ENCODE peak calls at places on chromosomes 11 and 22, in four cellular contexts. One of them, this sample, is unnamed.

GRCh38 chr11:17668166-17668565 is 51.2 kb upstream of the MYOD1 start:
- DNase-seq in ELR: no peak
- DNase-seq in LoVo: no peak
- DNase-seq in GDM1: no peak
- DNase-seq in this sample: no peak

GRCh38 chr11:35529971-35530495 is 4.6 kb upstream of the PAMR1 start:
- DNase-seq in ELR: peak; percentile 90
- DNase-seq in LoVo: peak; percentile 5
- DNase-seq in GDM1: no peak
- DNase-seq in this sample: no peak

GRCh38 chr11:35030716-35031213 is 108.2 kb upstream of the CD44 start:
- DNase-seq in ELR: peak; percentile 99
- DNase-seq in LoVo: peak; percentile 76
- DNase-seq in GDM1: peak; percentile 21
- DNase-seq in this sample: no peak

GRCh38 chr22:38244106-38244505 is 28.7 kb downstream of the TMEM184B start:
- DNase-seq in ELR: no peak
- DNase-seq in LoVo: no peak
- DNase-seq in GDM1: no peak
- DNase-seq in this sample: no peak

GRCh38 chr11:7436657-7437056 is 48.6 kb upstream of the OLFML1 start:
- DNase-seq in ELR: no peak
- DNase-seq in LoVo: no peak
- DNase-seq in GDM1: peak; percentile 14
- DNase-seq in this sample: peak; percentile 77

GRCh38 chr11:110095554-110095953 is 2.4 kb downstream of the ZC3H12C start:
- DNase-seq in ELR: peak; percentile 34
- DNase-seq in LoVo: no peak
- DNase-seq in GDM1: no peak
- DNase-seq in this sample: no peak

GRCh38 chr11:30488304-30488998 is 97.7 kb downstream of the MPPED2 start:
- DNase-seq in ELR: no peak
- DNase-seq in LoVo: peak; percentile 27
- DNase-seq in GDM1: no peak
- DNase-seq in this sample: no peak

GRCh38 chr11:115642660-115643059 is 138.4 kb upstream of the CADM1 start:
- DNase-seq in ELR: no peak
- DNase-seq in LoVo: no peak
- DNase-seq in GDM1: no peak
- DNase-seq in this sample: no peak

GRCh38 chr22:31912402-31912733 is 32.0 kb upstream of the YWHAH start:
- DNase-seq in ELR: no peak
- DNase-seq in LoVo: no peak
- DNase-seq in GDM1: no peak
- DNase-seq in this sample: no peak

GRCh38 chr22:23246982-23247766 is 66.9 kb downstream of the BCR start:
- DNase-seq in ELR: no peak
- DNase-seq in LoVo: no peak
- DNase-seq in GDM1: no peak
- DNase-seq in this sample: no peak

GRCh38 chr11:125514336-125515101 is 18.5 kb upstream of the FEZ1 start:
- DNase-seq in ELR: peak; percentile 46
- DNase-seq in LoVo: no peak
- DNase-seq in GDM1: peak; percentile 63
- DNase-seq in this sample: peak; percentile 78

GRCh38 chr22:21712751-21713427 is 22.7 kb downstream of the YPEL1 start:
- DNase-seq in ELR: peak; percentile 88
- DNase-seq in LoVo: peak; percentile 60
- DNase-seq in GDM1: peak; percentile 58
- DNase-seq in this sample: peak; percentile 67

GRCh38 chr22:44493206-44493605 is 4.8 kb downstream of the RTL6 start:
- DNase-seq in ELR: no peak
- DNase-seq in LoVo: no peak
- DNase-seq in GDM1: no peak
- DNase-seq in this sample: no peak

GRCh38 chr11:56917708-56918450 is 70.8 kb upstream of the OR5AK2 start:
- DNase-seq in ELR: no peak
- DNase-seq in LoVo: no peak
- DNase-seq in GDM1: no peak
- DNase-seq in this sample: no peak

GRCh38 chr11:62974848-62975522 is 9.8 kb downstream of the SLC22A6 start:
- DNase-seq in ELR: peak; percentile 27
- DNase-seq in LoVo: peak; percentile 78
- DNase-seq in GDM1: no peak
- DNase-seq in this sample: peak; percentile 9

GRCh38 chr11:12288934-12289666 is 88.3 kb upstream of the PARVA start:
- DNase-seq in ELR: no peak
- DNase-seq in LoVo: no peak
- DNase-seq in GDM1: no peak
- DNase-seq in this sample: no peak

GRCh38 chr11:102269927-102270326 is 47.4 kb upstream of the BIRC3 start:
- DNase-seq in ELR: peak; percentile 77
- DNase-seq in LoVo: no peak
- DNase-seq in GDM1: no peak
- DNase-seq in this sample: no peak

This sample was measured in AML-193.